ENCODE peak calls at places on chromosomes 16 and 17, in ten cellular contexts. K is natural killer cell, T is colonic mucosa, Y is IMR-90, A is epithelial cell of proximal tubule, H is left ventricle myocardium inferior, M is BJ, F is fibroblast of mammary gland, P is Calu3, D is neural progenitor cell. W is an unnamed sample.

GRCh38 chr16:86732621-86733297 is 154.4 kb downstream of the FOXL1 start:
- DNase-seq in P (no peak), D (peak; percentile 81), K (no peak), H (no peak), Y (peak; percentile 53), M (no peak), F (peak; percentile 46), T (no peak), A (no peak), W (peak; percentile 47)

GRCh38 chr17:681738-682137 is 32.9 kb downstream of the VPS53 start:
- DNase-seq in K (no peak), A (no peak), H (no peak), D (peak; percentile 79), Y (peak; percentile 87), T (no peak), F (peak; percentile 26), P (no peak), M (peak; percentile 68), W (no peak)

GRCh38 chr17:56594528-56595418 is 1.3 kb downstream of the NOG start:
- DNase-seq in P (peak; percentile 16), A (no peak), T (no peak), D (peak; percentile 63), Y (peak; percentile 10), F (peak; percentile 3), H (no peak), K (no peak), M (no peak), W (no peak)

GRCh38 chr16:13866073-13866472 is 53.9 kb upstream of the ERCC4 start:
- DNase-seq in D (peak; percentile 88), K (no peak), M (no peak), Y (peak; percentile 73), A (peak; percentile 39), H (peak; percentile 56), P (peak; percentile 89), F (peak; percentile 81), T (peak; percentile 73), W (peak; percentile 75)

GRCh38 chr17:36463916-36464764 is 22.3 kb upstream of the ZNHIT3 start:
- DNase-seq in A (no peak), M (no peak), Y (peak; percentile 67), F (peak; percentile 75), D (peak; percentile 98), T (peak; percentile 58), K (peak; percentile 52), H (peak; percentile 40), P (peak; percentile 69), W (peak; percentile 55)

GRCh38 chr16:84878770-84879169 is 59.0 kb downstream of the CRISPLD2 start:
- DNase-seq in T (no peak), F (no peak), A (no peak), H (no peak), K (no peak), M (no peak), P (no peak), Y (no peak), D (no peak), W (no peak)

GRCh38 chr17:43720311-43721060 is 38.1 kb downstream of the SOST start:
- DNase-seq in A (no peak), F (peak; percentile 48), M (no peak), D (peak; percentile 86), Y (peak; percentile 43), H (peak; percentile 86), K (peak; percentile 65), P (peak; percentile 87), T (peak; percentile 79), W (peak; percentile 89)

GRCh38 chr17:72125226-72125651 is 4.4 kb downstream of the SOX9 start:
- DNase-seq in Y (peak; percentile 61), K (no peak), A (no peak), D (peak; percentile 28), H (no peak), T (peak; percentile 25), P (no peak), F (no peak), M (no peak), W (no peak)

GRCh38 chr17:66527335-66527734 is 224.9 kb downstream of the PRKCA start:
- DNase-seq in M (no peak), Y (no peak), D (peak; percentile 66), A (no peak), H (no peak), F (no peak), K (no peak), T (no peak), P (no peak), W (no peak)

GRCh38 chr17:71639865-71640264 is 481.0 kb upstream of the SOX9 start:
- DNase-seq in H (no peak), A (no peak), F (no peak), Y (no peak), M (no peak), T (no peak), P (no peak), K (no peak), D (no peak), W (no peak)

GRCh38 chr16:81116285-81116684 is 20.1 kb upstream of the GCSH start:
- DNase-seq in P (no peak), M (no peak), T (no peak), K (no peak), H (no peak), A (no peak), Y (no peak), F (no peak), D (no peak), W (no peak)

GRCh38 chr16:14409563-14409962 is 220.5 kb downstream of the PARN start:
- DNase-seq in K (no peak), H (no peak), D (no peak), P (peak; percentile 22), A (peak; percentile 47), T (peak; percentile 34), M (peak; percentile 97), Y (peak; percentile 91), F (peak; percentile 98), W (peak; percentile 92)

DNA sequence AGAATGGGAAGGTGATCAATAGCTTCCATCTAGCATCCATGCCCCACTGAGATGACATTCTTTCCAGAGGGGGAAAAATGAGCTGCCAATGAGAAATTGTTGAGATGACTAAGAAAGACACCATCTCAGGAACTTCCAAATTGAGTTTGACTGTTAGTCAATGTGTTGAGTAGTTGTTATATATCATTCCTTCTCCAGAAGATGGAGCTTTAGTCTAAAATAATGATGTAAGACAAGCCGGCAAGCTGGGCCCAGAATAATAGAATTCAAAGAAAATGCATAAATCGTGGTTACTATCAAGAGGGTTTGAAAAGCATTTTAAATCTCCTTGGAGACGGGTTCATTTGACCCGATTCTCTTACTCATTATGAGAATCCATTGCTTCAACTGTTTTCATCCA is 71.0 kb upstream of the ATF7IP2 start:
- DNase-seq in F (peak; percentile 26), K (no peak), D (no peak), M (no peak), P (no peak), H (no peak), T (no peak), Y (no peak), A (no peak), W (no peak)
- TF ChIP-seq CTCF in F (no peak), K (peak; percentile 45), D (peak; percentile 4), M (no peak), P (no peak), H (peak; percentile 44), T (no peak), Y (no peak), A (peak; percentile 34), W (no peak)

GRCh38 chr16:27774779-27775178 is 224.8 kb downstream of the KATNIP start:
- DNase-seq in M (no peak), F (no peak), K (no peak), D (no peak), H (no peak), Y (no peak), P (no peak), A (no peak), T (no peak), W (no peak)

GRCh38 chr16:27777527-27777926 is 227.6 kb downstream of the KATNIP start:
- DNase-seq in T (no peak), K (no peak), A (no peak), D (no peak), Y (no peak), F (no peak), M (no peak), P (no peak), H (no peak), W (no peak)

GRCh38 chr16:27773344-27773743 is 223.4 kb downstream of the KATNIP start:
- DNase-seq in T (no peak), D (no peak), P (no peak), K (no peak), Y (no peak), M (no peak), A (no peak), F (no peak), H (no peak), W (no peak)

GRCh38 chr16:27776556-27776955 is 226.6 kb downstream of the KATNIP start:
- DNase-seq in T (no peak), F (no peak), A (no peak), P (no peak), M (no peak), Y (no peak), K (no peak), H (no peak), D (no peak), W (no peak)

DNA sequence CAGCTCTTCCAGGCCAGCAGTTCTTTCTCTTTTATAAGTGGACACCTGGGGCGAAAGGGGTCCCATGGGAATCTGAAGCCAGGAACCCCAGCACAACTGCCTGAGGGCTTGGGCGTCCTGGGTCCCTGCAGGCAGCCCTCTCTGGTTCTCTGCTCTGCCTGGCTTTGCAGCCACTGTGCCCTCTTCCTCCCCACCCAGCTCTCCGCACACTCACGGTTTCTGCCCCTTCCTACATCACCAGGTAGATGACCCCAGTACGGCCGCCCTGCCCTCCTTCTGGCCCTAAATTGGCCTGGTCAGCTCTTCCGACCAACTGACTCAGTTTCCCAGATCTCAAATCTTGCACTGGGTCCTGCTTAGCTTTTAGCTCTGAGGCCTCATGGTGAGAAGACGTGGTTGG is 225.3 kb downstream of the KATNIP start:
- DNase-seq in K (no peak), F (no peak), Y (no peak), A (no peak), P (no peak), H (no peak), M (no peak), D (no peak), T (no peak), W (no peak)
- TF ChIP-seq CTCF in K (no peak), F (no peak), Y (no peak), A (no peak), P (no peak), H (no peak), M (no peak), D (no peak), T (no peak), W (no peak)

DNA sequence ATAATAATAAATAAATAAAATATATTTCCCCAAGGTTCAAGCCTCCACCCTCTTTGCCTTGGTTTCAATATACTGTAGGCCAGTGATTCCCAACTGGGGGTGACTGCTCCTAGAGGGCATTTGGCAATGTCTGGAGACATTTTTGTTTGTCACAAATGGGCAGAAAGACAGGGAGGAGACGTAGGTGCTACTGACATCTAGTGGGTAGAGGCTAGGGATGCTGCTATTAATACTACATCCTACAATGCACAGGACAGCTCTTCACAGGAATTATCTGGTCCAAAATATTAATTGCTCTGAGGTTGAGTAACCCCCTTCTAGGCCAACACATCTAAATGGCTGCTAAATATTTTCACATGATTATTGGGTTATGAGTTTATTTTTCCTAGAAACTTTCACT is 12.8 kb upstream of the PRR14 start:
- DNase-seq in A (no peak), H (no peak), T (no peak), D (peak; percentile 47), Y (peak; percentile 51), F (peak; percentile 68), K (no peak), P (peak; percentile 58), M (no peak), W (no peak)
- TF ChIP-seq CTCF in A (peak; percentile 78), H (peak; percentile 26), T (peak; percentile 32), D (peak; percentile 55), Y (peak; percentile 63), F (peak; percentile 69), K (no peak), P (peak; percentile 55), M (peak; percentile 54), W (no peak)

GRCh38 chr16:17930280-17930679 is 406.3 kb downstream of the NPIPA8 start:
- DNase-seq in Y (no peak), T (no peak), D (no peak), A (no peak), P (no peak), H (no peak), F (peak; percentile 2), K (no peak), M (no peak), W (no peak)
- TF ChIP-seq CTCF in Y (no peak), T (no peak), D (peak; percentile 23), A (no peak), P (no peak), H (no peak), F (peak; percentile 2), K (no peak), M (no peak), W (no peak)

W was measured in sigmoid colon.